ENCODE peak calls at places on chromosome 20, in seven cellular contexts. D, C, F, L, P, A and H are unnamed samples.

GRCh38 chr20:8390500-8390899 is 258.4 kb downstream of the PLCB1 start:
- DNase-seq in F (no peak), C (no peak), D (no peak), L (no peak), A (no peak), P (no peak), H (no peak)

GRCh38 chr20:37479925-37480691 is 40.9 kb upstream of the NNAT start:
- DNase-seq in L (no peak), C (no peak), F (no peak), A (no peak), P (no peak), D (no peak), H (no peak)

GRCh38 chr20:19758888-19759331 is 852 bp downstream of the RIN2 start:
- DNase-seq in F (no peak), P (no peak), A (peak; percentile 86), C (no peak), D (peak; percentile 74), L (peak; percentile 65), H (no peak)

GRCh38 chr20:45917790-45918141 is 5.8 kb upstream of the PLTP start:
- DNase-seq in F (no peak), L (no peak), P (no peak), C (no peak), D (no peak), A (no peak), H (no peak)

GRCh38 chr20:45328451-45328850 is 19.8 kb downstream of the SDC4 start:
- DNase-seq in P (no peak), D (no peak), L (no peak), C (no peak), F (no peak), A (no peak), H (no peak)

GRCh38 chr20:10185741-10186558 is 32.7 kb upstream of the SNAP25 start:
- DNase-seq in C (no peak), P (no peak), F (no peak), D (peak; percentile 25), L (no peak), A (no peak), H (no peak)

GRCh38 chr20:57185188-57185743 is 81.2 kb downstream of the BMP7 start:
- DNase-seq in F (no peak), A (no peak), P (no peak), D (no peak), L (no peak), C (no peak), H (no peak)

GRCh38 chr20:20435453-20435852 is 67.5 kb downstream of the INSM1 start:
- DNase-seq in D (no peak), P (no peak), C (no peak), L (no peak), A (no peak), F (no peak), H (no peak)

GRCh38 chr20:20341371-20341770 is 26.5 kb upstream of the INSM1 start:
- DNase-seq in C (no peak), P (no peak), A (no peak), F (no peak), L (peak; percentile 54), D (no peak), H (no peak)

GRCh38 chr20:36493013-36493800 is 48.1 kb upstream of the MYL9 start:
- DNase-seq in D (no peak), L (peak; percentile 54), P (no peak), F (no peak), C (no peak), A (peak; percentile 67), H (no peak)

GRCh38 chr20:31604567-31605030 is 490 bp upstream of the ID1 start:
- DNase-seq in C (no peak), P (no peak), F (no peak), L (no peak), A (no peak), D (peak; percentile 48), H (no peak)

GRCh38 chr20:10984899-10985298 is 311.1 kb upstream of the JAG1 start:
- DNase-seq in L (no peak), F (no peak), C (no peak), P (no peak), A (no peak), D (no peak), H (no peak)

GRCh38 chr20:13953227-13953626 is 37.2 kb downstream of the SEL1L2 start:
- DNase-seq in A (peak; percentile 71), L (no peak), D (peak; percentile 26), C (no peak), F (no peak), P (no peak), H (no peak)

GRCh38 chr20:58618694-58619540 is 32.2 kb upstream of the STX16 start:
- DNase-seq in A (peak; percentile 68), D (no peak), L (no peak), P (no peak), F (no peak), C (no peak), H (no peak)

GRCh38 chr20:2305479-2305878 is 9.7 kb downstream of the TGM3 start:
- DNase-seq in P (no peak), A (no peak), C (no peak), D (no peak), F (no peak), L (no peak), H (no peak)

GRCh38 chr20:2302369-2302768 is 6.6 kb downstream of the TGM3 start:
- DNase-seq in D (peak; percentile 50), L (no peak), C (peak; percentile 10), A (no peak), F (no peak), P (no peak), H (no peak)

GRCh38 chr20:2305946-2306345 is 10.1 kb downstream of the TGM3 start:
- DNase-seq in A (no peak), D (peak; percentile 44), P (no peak), C (peak; percentile 19), L (no peak), F (no peak), H (no peak)

GRCh38 chr20:2304180-2304579 is 8.4 kb downstream of the TGM3 start:
- DNase-seq in C (no peak), P (no peak), A (no peak), L (no peak), F (no peak), D (no peak), H (no peak)

GRCh38 chr20:2303693-2304092 is 7.9 kb downstream of the TGM3 start:
- DNase-seq in A (no peak), L (no peak), P (no peak), C (no peak), F (no peak), D (no peak), H (no peak)
- TF ChIP-seq TAF1 in A (no peak), L (no peak), P (no peak), C (no peak), F (no peak), D (no peak), H (no peak)

DNA sequence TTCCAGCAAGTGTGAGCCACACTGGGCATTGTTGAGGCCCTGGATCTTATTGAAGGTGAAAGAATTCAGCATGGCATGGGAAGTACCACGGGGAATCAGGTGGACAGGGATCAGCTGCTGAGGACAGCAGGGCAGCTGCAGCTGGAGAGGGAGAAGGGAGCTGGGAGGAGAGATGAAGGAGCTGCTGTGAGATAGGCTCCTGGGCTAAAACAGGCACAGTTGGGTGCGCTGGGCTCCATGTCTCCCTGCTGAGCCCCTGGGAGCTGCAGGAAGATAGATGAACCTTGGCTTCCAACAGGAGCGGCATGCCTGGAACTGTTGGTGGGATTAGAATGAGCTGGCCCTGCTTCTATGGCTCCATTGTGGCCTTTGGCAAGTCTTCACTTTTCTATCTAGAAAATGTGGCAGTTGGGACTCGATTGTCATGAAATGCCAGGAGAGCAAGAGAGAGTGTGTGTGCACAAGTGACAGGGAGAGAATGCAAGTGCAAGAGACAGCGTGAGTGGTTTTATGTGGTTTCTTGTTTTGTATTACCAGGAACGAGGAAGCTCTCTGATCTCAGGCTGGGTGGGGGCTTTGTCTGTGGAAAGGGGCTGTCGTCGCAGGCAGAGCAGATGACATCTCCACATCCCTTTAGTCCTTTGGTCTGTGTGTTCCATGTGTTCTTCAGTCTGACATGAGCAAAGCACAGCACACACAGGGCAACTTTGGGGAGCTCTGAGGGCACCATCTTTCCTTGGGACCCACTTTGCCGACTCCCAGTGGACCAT is 20.4 kb downstream of the SNPH start:
- DNase-seq in C (no peak), D (no peak), L (no peak), P (no peak), F (no peak), A (no peak), H (no peak)
- TF ChIP-seq TAF1 in C (no peak), D (no peak), L (no peak), P (no peak), F (no peak), A (no peak), H (no peak)

DNA sequence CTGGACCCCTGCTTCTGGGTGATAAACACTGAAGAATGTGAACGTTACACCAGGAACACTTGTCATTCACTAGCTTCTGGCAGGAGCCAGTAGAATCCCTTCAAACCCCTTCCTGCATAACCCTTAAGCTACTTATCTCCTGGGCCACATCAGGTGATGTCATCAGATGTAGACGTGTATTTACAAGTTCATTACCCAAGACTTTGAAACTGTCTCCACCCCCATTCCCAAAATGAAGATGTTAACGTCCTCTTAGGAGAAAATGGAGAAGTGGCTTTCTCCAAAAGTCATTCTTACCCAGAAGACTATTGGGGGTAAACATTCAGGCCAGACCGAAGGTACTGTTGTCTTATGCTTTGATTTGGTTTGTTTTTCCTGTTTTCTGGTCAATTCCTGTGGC is 107.9 kb upstream of the CD93 start:
- DNase-seq in D (no peak), A (no peak), P (no peak), L (no peak), F (no peak), C (no peak), H (no peak)
- TF ChIP-seq TAF1 in D (no peak), A (no peak), P (no peak), L (no peak), F (no peak), C (no peak), H (no peak)

GRCh38 chr20:12640255-12640654 is 368.5 kb upstream of the SPTLC3 start:
- DNase-seq in P (no peak), C (no peak), F (no peak), D (no peak), A (no peak), L (no peak), H (no peak)
- TF ChIP-seq TAF1 in P (no peak), C (no peak), F (no peak), D (no peak), A (no peak), L (no peak), H (no peak)

DNA sequence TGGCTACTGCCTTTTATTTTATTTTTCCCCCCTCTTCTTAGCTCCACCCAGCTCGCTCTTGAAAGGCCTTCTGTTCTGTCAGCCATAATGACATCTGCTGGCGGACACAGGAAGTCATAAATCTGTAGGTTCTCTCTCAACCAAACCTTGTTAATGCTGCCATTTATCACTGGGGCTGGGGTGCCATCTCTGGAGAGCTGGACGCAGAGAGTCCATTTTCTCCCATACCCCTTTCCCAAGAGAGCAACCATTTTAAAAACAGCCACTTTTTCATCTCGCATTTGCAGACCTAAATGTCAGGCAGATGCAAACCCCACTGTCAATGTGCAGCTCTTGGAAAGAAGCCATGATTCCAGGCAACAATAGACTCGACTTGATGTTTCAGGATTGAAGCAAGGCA is 13.0 kb upstream of the TSHZ2 start:
- DNase-seq in F (no peak), P (no peak), D (peak; percentile 42), L (peak; percentile 78), C (no peak), A (no peak), H (no peak)
- TF ChIP-seq TAF1 in F (no peak), P (no peak), D (no peak), L (no peak), C (no peak), A (no peak), H (no peak)